ENCODE peak calls at places on chromosomes 16 and 17, in four cellular contexts. U is heart left ventricle, V is ovary, L is tibial nerve. R is an unnamed sample.

GRCh38 chr16:17470871-17471744 is at the start of gene XYLT1:
- DNase-seq in U (peak; percentile 46), V (peak; percentile 81), L (peak; percentile 76), R (peak; percentile 91)

GRCh38 chr17:80585880-80586279 is 41.2 kb downstream of the RPTOR start:
- DNase-seq in U (no peak), V (no peak), L (no peak), R (no peak)

GRCh38 chr17:59769891-59770290 is 62.4 kb downstream of the VMP1 start:
- DNase-seq in U (no peak), V (no peak), L (no peak), R (no peak)

GRCh38 chr17:1999557-2000251 is 25.4 kb downstream of the RTN4RL1 start:
- DNase-seq in U (peak; percentile 73), V (peak; percentile 74), L (no peak), R (peak; percentile 82)

GRCh38 chr17:60947100-60947499 is 269.4 kb downstream of the BCAS3 start:
- DNase-seq in U (no peak), V (no peak), L (no peak), R (no peak)

GRCh38 chr16:75483222-75483621 is 12.0 kb downstream of the CHST6 start:
- DNase-seq in U (no peak), V (no peak), L (no peak), R (no peak)

GRCh38 chr17:7997186-7997585 is 5.2 kb upstream of the GUCY2D start:
- DNase-seq in U (peak; percentile 55), V (no peak), L (no peak), R (no peak)

GRCh38 chr16:52455549-52456277 is 91.2 kb downstream of the TOX3 start:
- DNase-seq in U (no peak), V (no peak), L (no peak), R (no peak)

GRCh38 chr17:77022766-77023165 is 118.0 kb upstream of the SEC14L1 start:
- DNase-seq in U (no peak), V (no peak), L (no peak), R (no peak)

GRCh38 chr16:67628216-67628615 is 16.7 kb upstream of the CARMIL2 start:
- DNase-seq in U (no peak), V (no peak), L (no peak), R (no peak)

GRCh38 chr17:13749566-13750235 is 148.0 kb upstream of the HS3ST3A1 start:
- DNase-seq in U (no peak), V (no peak), L (no peak), R (no peak)

GRCh38 chr17:82864721-82865240 is 25.0 kb upstream of the ZNF750 start:
- DNase-seq in U (no peak), V (no peak), L (no peak), R (no peak)

GRCh38 chr17:45740553-45741330 is 43.4 kb upstream of the CRHR1 start:
- DNase-seq in U (peak; percentile 45), V (no peak), L (no peak), R (no peak)

GRCh38 chr16:648071-648785 is 937 bp upstream of the WDR90 start:
- DNase-seq in U (no peak), V (no peak), L (no peak), R (no peak)

GRCh38 chr16:17084134-17084533 is 386.6 kb downstream of the XYLT1 start:
- DNase-seq in U (no peak), V (no peak), L (no peak), R (no peak)

GRCh38 chr17:62802531-62803205 is 5.4 kb downstream of the MARCHF10 start:
- DNase-seq in U (no peak), V (no peak), L (no peak), R (peak; percentile 33)

GRCh38 chr17:82107341-82107860 is 9.4 kb upstream of the FASN start:
- DNase-seq in U (no peak), V (no peak), L (no peak), R (no peak)

GRCh38 chr17:29784661-29785060 is 145.4 kb downstream of the SSH2 start:
- DNase-seq in U (no peak), V (no peak), L (no peak), R (no peak)

GRCh38 chr17:34259151-34259550 is 4.1 kb downstream of the CCL2 start:
- DNase-seq in U (no peak), V (no peak), L (no peak), R (no peak)

GRCh38 chr16:29030086-29030840 is 45.4 kb downstream of the LAT start:
- DNase-seq in U (no peak), V (no peak), L (no peak), R (no peak)

GRCh38 chr17:33002245-33002644 is 10.6 kb downstream of the SPACA3 start:
- DNase-seq in U (no peak), V (no peak), L (no peak), R (no peak)

GRCh38 chr16:10988879-10989278 is 44.5 kb downstream of the CLEC16A start:
- DNase-seq in U (no peak), V (no peak), L (no peak), R (no peak)
- H3K27ac ChIP-seq in U (no peak overlapping the region), V (no peak overlapping the region), L (no peak overlapping the region), R (no peak overlapping the region)

GRCh38 chr17:57622327-57622885 is 122.7 kb downstream of the CCDC182 start:
- DNase-seq in U (no peak), V (no peak), L (no peak), R (no peak)

GRCh38 chr17:57624390-57624789 is 120.7 kb downstream of the CCDC182 start:
- DNase-seq in U (no peak), V (peak; percentile 19), L (no peak), R (no peak)

GRCh38 chr17:57623620-57624019 is 121.5 kb downstream of the CCDC182 start:
- DNase-seq in U (no peak), V (peak; percentile 16), L (no peak), R (no peak)

GRCh38 chr17:57620576-57620975 is 124.5 kb downstream of the CCDC182 start:
- DNase-seq in U (no peak), V (peak; percentile 8), L (no peak), R (no peak)

GRCh38 chr17:57622886-57623433 is 122.1 kb downstream of the CCDC182 start:
- DNase-seq in U (peak; percentile 40), V (peak; percentile 15), L (no peak), R (no peak)
- H3K27ac ChIP-seq in U (peak overlapping the region; percentile 61), V (no peak overlapping the region), L (no peak overlapping the region), R (no peak overlapping the region)

DNA sequence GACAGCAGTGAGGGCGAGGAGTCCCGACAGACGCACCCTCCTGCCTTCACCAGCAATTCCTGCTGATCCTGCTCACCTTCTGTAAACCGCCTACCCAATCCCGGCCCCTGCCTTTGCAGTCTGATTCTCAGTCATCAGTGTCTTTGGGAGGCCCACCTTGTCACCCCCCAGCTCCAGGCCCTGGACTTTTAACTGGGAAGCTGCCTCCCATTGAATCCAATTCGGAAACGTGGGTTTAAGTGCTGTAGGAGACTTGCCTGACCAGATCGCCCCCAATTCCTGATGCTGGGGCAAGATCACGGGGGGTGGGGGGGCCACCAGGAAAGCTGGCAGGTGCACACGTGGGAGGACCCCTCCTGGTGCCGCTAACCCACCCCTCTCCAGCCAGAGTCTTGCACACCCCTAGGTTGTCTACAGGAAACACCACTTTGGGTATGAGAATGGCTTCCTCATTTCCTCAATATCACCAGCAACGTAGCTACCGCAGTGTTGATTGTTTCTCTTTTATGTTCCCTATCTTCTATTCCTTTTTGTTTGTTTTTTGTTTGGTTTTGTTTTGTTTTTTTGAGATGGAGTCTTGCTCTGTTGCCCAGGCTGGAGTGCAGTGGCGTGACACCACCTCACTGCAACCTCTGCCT is 46.6 kb upstream of the CMIP start:
- DNase-seq in U (no peak), V (no peak), L (no peak), R (no peak)
- H3K27ac ChIP-seq in U (no peak overlapping the region), V (no peak overlapping the region), L (no peak overlapping the region), R (no peak overlapping the region)

GRCh38 chr16:85237817-85238216 is 125.5 kb upstream of the CIBAR2 start:
- DNase-seq in U (no peak), V (no peak), L (no peak), R (no peak)

GRCh38 chr16:85239871-85240270 is 127.6 kb upstream of the CIBAR2 start:
- DNase-seq in U (no peak), V (no peak), L (no peak), R (no peak)

GRCh38 chr16:85239239-85239638 is 127.0 kb upstream of the CIBAR2 start:
- DNase-seq in U (no peak), V (no peak), L (no peak), R (no peak)

GRCh38 chr16:85235988-85236831 is 123.9 kb upstream of the CIBAR2 start:
- DNase-seq in U (peak; percentile 70), V (no peak), L (no peak), R (no peak)

DNA sequence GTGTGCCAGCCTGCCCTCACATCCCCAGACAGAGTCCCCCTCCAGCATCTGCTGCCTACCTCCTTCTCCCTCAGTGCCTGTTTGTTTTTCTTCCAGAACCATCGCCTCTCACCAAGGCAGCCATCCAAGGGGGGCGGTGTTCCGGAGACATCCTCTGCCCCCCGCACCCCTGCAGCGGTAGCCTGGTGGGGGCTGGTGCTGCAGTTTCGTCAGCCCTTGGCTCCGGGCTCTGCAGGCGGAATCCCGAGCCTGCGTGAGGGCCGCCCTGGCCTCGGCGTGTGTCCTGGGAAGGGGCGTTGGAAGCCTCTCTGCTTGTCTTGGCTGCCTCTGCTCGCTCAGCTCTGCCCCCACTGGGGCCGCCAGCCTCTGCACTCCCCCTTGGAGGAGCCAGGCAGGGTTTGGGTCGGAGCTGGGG is 126.0 kb upstream of the CIBAR2 start:
- DNase-seq in U (peak; percentile 56), V (peak; percentile 98), L (peak; percentile 86), R (peak; percentile 86)
- H3K27ac ChIP-seq in U (no peak overlapping the region), V (peak overlapping the region; percentile 75), L (no peak overlapping the region), R (peak overlapping the region; percentile 54)

GRCh38 chr17:31581491-31581890 is 190.0 kb downstream of the RAB11FIP4 start:
- DNase-seq in U (no peak), V (no peak), L (no peak), R (peak; percentile 84)

GRCh38 chr17:31581022-31581483 is 189.6 kb downstream of the RAB11FIP4 start:
- DNase-seq in U (peak; percentile 81), V (peak; percentile 88), L (no peak), R (peak; percentile 89)

GRCh38 chr17:31580331-31581021 is 189.0 kb downstream of the RAB11FIP4 start:
- DNase-seq in U (no peak), V (no peak), L (no peak), R (no peak)

GRCh38 chr17:31582151-31582907 is 190.9 kb downstream of the RAB11FIP4 start:
- DNase-seq in U (peak; percentile 78), V (no peak), L (no peak), R (peak; percentile 47)

DNA sequence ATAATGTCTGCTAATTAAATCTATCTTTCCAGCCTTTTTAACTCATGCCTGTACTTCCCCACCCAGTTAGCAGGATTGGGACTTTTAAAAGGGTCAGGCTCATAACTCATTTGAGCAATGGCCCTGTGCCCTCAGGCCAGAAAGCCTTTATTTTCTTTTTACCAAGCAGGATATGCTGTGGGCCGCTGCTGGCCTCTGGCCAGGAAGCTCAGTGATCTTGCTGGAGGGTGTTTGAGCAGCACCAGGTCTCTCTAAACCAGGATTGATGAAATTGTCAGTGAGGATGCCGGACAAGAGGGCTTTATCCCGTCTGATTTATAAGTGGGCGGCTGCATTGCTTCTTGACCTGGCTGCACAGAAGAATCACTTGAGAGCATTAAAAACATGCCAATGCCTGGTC is 187.8 kb downstream of the RAB11FIP4 start:
- DNase-seq in U (no peak), V (no peak), L (no peak), R (no peak)
- H3K27ac ChIP-seq in U (no peak overlapping the region), V (no peak overlapping the region), L (no peak overlapping the region), R (peak overlapping the region; percentile 92)

DNA sequence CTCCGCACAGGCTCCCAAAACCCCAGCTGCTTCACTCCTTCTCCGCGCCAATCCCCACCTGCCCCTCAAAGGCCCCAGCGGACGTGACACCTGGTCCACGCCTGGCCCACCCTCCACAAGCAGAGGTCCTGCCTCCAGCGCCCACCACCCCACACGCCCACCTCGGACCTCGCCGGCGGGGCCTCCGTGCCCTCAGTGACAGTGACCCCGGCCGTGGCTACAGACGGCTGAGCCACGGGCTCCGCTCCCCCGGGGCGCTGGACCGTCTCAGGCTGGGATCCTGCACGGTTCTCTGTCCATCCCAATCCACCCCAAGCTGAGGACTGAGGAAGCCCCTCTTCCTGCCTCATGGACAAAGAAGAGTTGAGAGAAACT is 25.1 kb downstream of the PIEZO1 start:
- DNase-seq in U (no peak), V (no peak), L (no peak), R (no peak)
- H3K27ac ChIP-seq in U (no peak overlapping the region), V (peak overlapping the region; percentile 45), L (no peak overlapping the region), R (no peak overlapping the region)

R was measured in coronary artery.